ENCODE peak calls at places on chromosome 4, in six cellular contexts. K is effector memory CD8-positive, alpha-beta T cell; V is hypothalamus; Q is RPMI7951; D is activated effector memory CD4-positive, alpha-beta T cell treated with Interleukin-2 at 50 U/mL for 16 hours; Y is DMS 273 treated with DMSO at 0.1 percent for 48 hours. S is an unnamed sample.

GRCh38 chr4:54090804-54091623 is 8.9 kb upstream of the GSX2 start:
- DNase-seq in Q (no peak), K (peak; percentile 24), D (no peak), V (no peak), Y (no peak), S (peak; percentile 32)

GRCh38 chr4:163384926-163385325 is 41.2 kb downstream of the NPY5R start:
- DNase-seq in D (no peak), Q (no peak), V (no peak), Y (no peak), K (no peak), S (no peak)

GRCh38 chr4:182382941-182383340 is 139.7 kb downstream of the TENM3 start:
- DNase-seq in D (no peak), Y (no peak), Q (no peak), K (no peak), V (no peak), S (no peak)

GRCh38 chr4:55554453-55555030 is 7.8 kb upstream of the CLOCK start:
- DNase-seq in Q (peak; percentile 49), K (peak; percentile 5), Y (no peak), D (no peak), V (no peak), S (peak; percentile 55)

GRCh38 chr4:42331914-42332368 is 65.3 kb upstream of the SHISA3 start:
- DNase-seq in K (no peak), Q (peak; percentile 21), Y (no peak), V (no peak), D (no peak), S (peak; percentile 88)

GRCh38 chr4:80045831-80046230 is 27.2 kb downstream of the ANTXR2 start:
- DNase-seq in K (no peak), D (no peak), Y (no peak), V (no peak), Q (no peak), S (peak; percentile 53)

GRCh38 chr4:120156115-120156718 is 89.6 kb upstream of the MAD2L1 start:
- DNase-seq in K (peak; percentile 31), Y (peak; percentile 1), Q (peak; percentile 45), V (no peak), D (no peak), S (peak; percentile 79)

GRCh38 chr4:132297346-132297745 is 851.7 kb upstream of the PCDH10 start:
- DNase-seq in D (no peak), K (no peak), Y (no peak), V (no peak), Q (no peak), S (peak; percentile 37)

GRCh38 chr4:180377741-180378140 is 1865.5 kb upstream of the TENM3 start:
- DNase-seq in Q (no peak), D (no peak), Y (no peak), V (no peak), K (no peak), S (no peak)

GRCh38 chr4:142817442-142817841 is 28.7 kb downstream of the INPP4B start:
- DNase-seq in K (no peak), Q (peak; percentile 89), D (no peak), Y (no peak), V (no peak), S (no peak)

GRCh38 chr4:25258980-25259578 is 25.2 kb downstream of the PI4K2B start:
- DNase-seq in Q (peak; percentile 53), Y (no peak), K (no peak), D (no peak), V (no peak), S (peak; percentile 67)

GRCh38 chr4:175540151-175540550 is 271.9 kb downstream of the GPM6A start:
- DNase-seq in D (no peak), V (no peak), K (no peak), Y (no peak), Q (no peak), S (no peak)

GRCh38 chr4:184385705-184386141 is 88.6 kb downstream of the IRF2 start:
- DNase-seq in V (no peak), Q (no peak), Y (no peak), D (no peak), K (no peak), S (peak; percentile 69)

GRCh38 chr4:23061431-23061830 is 368.7 kb downstream of the GBA3 start:
- DNase-seq in Q (no peak), D (no peak), V (no peak), Y (no peak), K (no peak), S (no peak)

GRCh38 chr4:139841464-139842195 is 176.0 kb downstream of the MGST2 start:
- DNase-seq in Q (no peak), V (no peak), K (no peak), D (no peak), Y (no peak), S (no peak)

GRCh38 chr4:145533011-145533410 is 51.4 kb downstream of the SMAD1 start:
- DNase-seq in Y (no peak), D (no peak), K (no peak), V (no peak), Q (no peak), S (no peak)

GRCh38 chr4:152686452-152687013 is 6.7 kb upstream of the TMEM154 start:
- DNase-seq in Y (no peak), D (no peak), K (no peak), Q (no peak), V (no peak), S (no peak)